ENCODE peak calls at places on chromosomes 13 and 19, in eight cellular contexts. O is BJ, G is tibial artery, R is left lung, H is ovary, I is HL-60, S is HCT116, C is AG09319. Y is an unnamed sample.

GRCh38 chr19:5563941-5564612 is 3.7 kb downstream of the TINCR start:
- DNase-seq in O (peak), G (no peak), R (no peak), H (no peak), I (no peak), S (no peak), C (no peak), Y (peak)

GRCh38 chr19:1524206-1524971 is 512 bp downstream of the PLK5 start:
- DNase-seq in O (no peak), G (no peak), R (no peak), H (no peak), I (no peak), S (no peak), C (no peak), Y (no peak)

GRCh38 chr19:6608950-6609349 is 18.0 kb upstream of the CD70 start:
- DNase-seq in O (no peak), G (no peak), R (no peak), H (no peak), I (no peak), S (no peak), C (no peak), Y (no peak)

GRCh38 chr13:54029720-54030119 is 1001.1 kb downstream of the OLFM4 start:
- DNase-seq in O (no peak), G (no peak), R (no peak), H (no peak), I (peak), S (no peak), C (no peak), Y (no peak)

GRCh38 chr19:35468637-35469036 is 20.6 kb downstream of the FFAR2 start:
- DNase-seq in O (no peak), G (no peak), R (peak), H (peak), I (no peak), S (peak), C (no peak), Y (peak)

GRCh38 chr19:16371540-16371986 is 46.9 kb downstream of the KLF2 start:
- DNase-seq in O (no peak), G (no peak), R (peak), H (no peak), I (no peak), S (no peak), C (no peak), Y (no peak)

GRCh38 chr13:47917022-47917574 is 84.0 kb downstream of the SUCLA2 start:
- DNase-seq in O (no peak), G (no peak), R (no peak), H (no peak), I (no peak), S (no peak), C (no peak), Y (no peak)

GRCh38 chr19:6769006-6769637 is 1.9 kb upstream of the SH2D3A start:
- DNase-seq in O (no peak), G (no peak), R (no peak), H (no peak), I (no peak), S (no peak), C (no peak), Y (no peak)

GRCh38 chr19:10279737-10280442 is 6.9 kb upstream of the ICAM4 start:
- DNase-seq in O (no peak), G (no peak), R (no peak), H (no peak), I (no peak), S (no peak), C (no peak), Y (no peak)

GRCh38 chr19:51456541-51457290 is 1.5 kb downstream of the SIGLEC8 start:
- DNase-seq in O (no peak), G (no peak), R (no peak), H (no peak), I (no peak), S (no peak), C (no peak), Y (no peak)

GRCh38 chr13:99590519-99591011 is 89.3 kb downstream of the TM9SF2 start:
- DNase-seq in O (peak), G (no peak), R (no peak), H (peak), I (no peak), S (no peak), C (peak), Y (peak)

GRCh38 chr19:48458016-48458415 is 2.6 kb downstream of the KCNJ14 start:
- DNase-seq in O (no peak), G (no peak), R (no peak), H (no peak), I (peak), S (no peak), C (no peak), Y (no peak)

GRCh38 chr19:900302-901111 is 7.2 kb downstream of the RNU6-9 start:
- DNase-seq in O (no peak), G (no peak), R (no peak), H (no peak), I (no peak), S (no peak), C (no peak), Y (no peak)

GRCh38 chr13:41905600-41906254 is 55.2 kb downstream of the VWA8 start:
- DNase-seq in O (no peak), G (no peak), R (no peak), H (no peak), I (no peak), S (peak), C (peak), Y (peak)

GRCh38 chr13:108176685-108177274 is 38.6 kb downstream of the LIG4 start:
- DNase-seq in O (no peak), G (no peak), R (no peak), H (no peak), I (no peak), S (peak), C (no peak), Y (no peak)

GRCh38 chr19:20333508-20333907 is 166.5 kb downstream of the ZNF486 start:
- DNase-seq in O (no peak), G (no peak), R (no peak), H (no peak), I (no peak), S (no peak), C (no peak), Y (no peak)

GRCh38 chr13:38787550-38787949 is 100.7 kb downstream of the FREM2 start:
- DNase-seq in O (no peak), G (no peak), R (no peak), H (no peak), I (no peak), S (no peak), C (no peak), Y (no peak)

GRCh38 chr19:2561221-2561620 is 85.3 kb downstream of the GADD45B start:
- DNase-seq in O (no peak), G (no peak), R (peak), H (no peak), I (no peak), S (no peak), C (no peak), Y (no peak)

GRCh38 chr13:105168295-105168694 is 1367.2 kb downstream of the EFNB2 start:
- DNase-seq in O (no peak), G (no peak), R (no peak), H (no peak), I (no peak), S (no peak), C (no peak), Y (no peak)

GRCh38 chr19:17209126-17210036 is 5.8 kb upstream of the USE1 start:
- DNase-seq in O (no peak), G (no peak), R (no peak), H (no peak), I (no peak), S (peak), C (no peak), Y (peak)

GRCh38 chr19:33705090-33705847 is 83.5 kb downstream of the CHST8 start:
- DNase-seq in O (no peak), G (no peak), R (peak), H (no peak), I (no peak), S (no peak), C (no peak), Y (no peak)

GRCh38 chr13:76680112-76680511 is 206.1 kb downstream of the KCTD12 start:
- DNase-seq in O (no peak), G (no peak), R (no peak), H (no peak), I (no peak), S (no peak), C (no peak), Y (no peak)

GRCh38 chr13:113123226-113124150 is 889 bp downstream of the F10 start:
- DNase-seq in O (no peak), G (no peak), R (peak), H (no peak), I (no peak), S (no peak), C (no peak), Y (no peak)

GRCh38 chr19:58569943-58570670 is 3.0 kb downstream of the MZF1 start:
- DNase-seq in O (no peak), G (no peak), R (peak), H (peak), I (no peak), S (no peak), C (no peak), Y (no peak)

GRCh38 chr19:3855321-3855720 is 13.5 kb downstream of the ZFR2 start:
- DNase-seq in O (no peak), G (no peak), R (no peak), H (no peak), I (no peak), S (no peak), C (no peak), Y (no peak)

GRCh38 chr19:12872941-12873890 is 8.0 kb downstream of the DNASE2 start:
- DNase-seq in O (peak), G (peak), R (no peak), H (peak), I (no peak), S (no peak), C (no peak), Y (peak)

GRCh38 chr13:64810701-64811258 is 2419.4 kb downstream of the PCDH9 start:
- DNase-seq in O (no peak), G (no peak), R (no peak), H (no peak), I (no peak), S (no peak), C (no peak), Y (peak)

GRCh38 chr19:43908659-43909058 is 26.4 kb downstream of the ZNF45 start:
- DNase-seq in O (no peak), G (no peak), R (no peak), H (no peak), I (no peak), S (no peak), C (no peak), Y (no peak)

GRCh38 chr13:111638233-111638632 is 317.8 kb downstream of the TEX29 start:
- DNase-seq in O (no peak), G (no peak), R (no peak), H (no peak), I (no peak), S (no peak), C (no peak), Y (no peak)

GRCh38 chr13:96091164-96091931 is 1.4 kb downstream of the HS6ST3 start:
- DNase-seq in O (no peak), G (peak), R (no peak), H (peak), I (no peak), S (no peak), C (no peak), Y (no peak)

GRCh38 chr19:5360003-5360820 is 19.6 kb upstream of the PTPRS start:
- DNase-seq in O (no peak), G (no peak), R (no peak), H (no peak), I (no peak), S (no peak), C (no peak), Y (no peak)

GRCh38 chr13:48120246-48120645 is 25.3 kb upstream of the MED4 start:
- DNase-seq in O (no peak), G (no peak), R (no peak), H (no peak), I (no peak), S (no peak), C (no peak), Y (no peak)

GRCh38 chr19:42528354-42529247 is at the start of gene CEACAM1:
- DNase-seq in O (no peak), G (no peak), R (peak), H (no peak), I (no peak), S (no peak), C (no peak), Y (no peak)

GRCh38 chr19:38792250-38793111 is 3.5 kb downstream of the LGALS7B start:
- DNase-seq in O (no peak), G (no peak), R (no peak), H (no peak), I (no peak), S (no peak), C (no peak), Y (no peak)
- TF ChIP-seq CTCF in O (peak), G (no peak), R (peak), H (no peak), I (no peak), S (no peak), C (peak), Y (peak)

GRCh38 chr13:66623129-66623528 is 607.0 kb downstream of the PCDH9 start:
- DNase-seq in O (no peak), G (no peak), R (no peak), H (no peak), I (no peak), S (no peak), C (no peak), Y (no peak)

GRCh38 chr13:66624302-66624701 is 605.8 kb downstream of the PCDH9 start:
- DNase-seq in O (no peak), G (no peak), R (no peak), H (no peak), I (no peak), S (no peak), C (no peak), Y (no peak)

GRCh38 chr13:66612983-66613382 is 617.2 kb downstream of the PCDH9 start:
- DNase-seq in O (no peak), G (no peak), R (no peak), H (no peak), I (no peak), S (no peak), C (no peak), Y (no peak)

GRCh38 chr13:66617786-66618185 is 612.4 kb downstream of the PCDH9 start:
- DNase-seq in O (no peak), G (no peak), R (no peak), H (no peak), I (no peak), S (no peak), C (no peak), Y (no peak)

DNA sequence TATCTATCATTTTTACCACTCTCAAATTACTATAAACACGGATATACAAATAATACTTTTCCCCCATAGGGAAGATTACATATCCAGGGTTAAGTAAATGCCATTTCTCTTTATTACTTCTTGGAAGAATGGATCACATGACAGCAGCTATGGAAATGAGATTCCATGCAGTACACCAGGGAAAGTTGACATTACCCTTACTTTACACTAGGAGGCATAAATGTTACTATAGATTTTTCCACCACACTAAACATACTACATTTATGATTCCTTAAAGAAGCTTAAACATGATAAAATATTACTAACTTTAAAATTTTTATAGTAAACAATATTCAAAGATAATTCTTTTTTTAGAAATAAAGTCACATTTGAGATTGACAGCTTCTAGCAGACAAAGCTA is 611.4 kb downstream of the PCDH9 start:
- DNase-seq in O (no peak), G (no peak), R (no peak), H (no peak), I (no peak), S (peak), C (no peak), Y (peak)
- TF ChIP-seq CTCF in O (peak), G (no peak), R (no peak), H (no peak), I (no peak), S (peak), C (peak), Y (peak)

GRCh38 chr19:56301152-56301551 is 13.5 kb downstream of the ZSCAN5A start:
- DNase-seq in O (no peak), G (no peak), R (no peak), H (no peak), I (no peak), S (no peak), C (no peak), Y (no peak)
- TF ChIP-seq CTCF in O (no peak), G (no peak), R (no peak), H (no peak), I (no peak), S (peak), C (no peak), Y (peak)

DNA sequence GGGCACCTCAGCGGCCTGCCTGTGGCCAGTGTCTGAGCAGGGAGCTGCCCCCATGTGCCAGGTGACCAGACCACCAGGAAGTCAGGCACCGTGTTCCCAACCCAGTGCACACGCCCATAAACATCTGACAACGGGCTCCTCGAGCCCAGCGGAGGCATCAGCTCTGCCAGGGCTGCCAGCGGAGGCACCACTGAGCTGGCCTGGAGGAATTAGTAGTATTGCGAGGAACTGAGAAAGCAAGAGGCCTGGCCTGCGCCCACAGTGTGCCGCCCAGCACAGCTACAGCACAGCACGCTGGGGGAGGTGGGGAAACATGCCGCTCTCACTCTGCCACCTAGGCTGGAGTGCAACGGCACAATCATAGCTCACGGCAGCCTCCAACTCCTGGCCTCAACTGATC is 44.6 kb downstream of the ANKRD27 start:
- DNase-seq in O (no peak), G (no peak), R (no peak), H (no peak), I (no peak), S (no peak), C (no peak), Y (no peak)
- TF ChIP-seq CTCF in O (no peak), G (no peak), R (no peak), H (no peak), I (no peak), S (peak), C (no peak), Y (peak)